ENCODE peak calls at places on chromosomes 5 and 9, in nine cellular contexts. One of them, this sample, is unnamed. For H3K27me3, the result is how much of the 10 kb centered on the place peaks cover.

GRCh38 chr5:77960305-77960704 is 184.2 kb upstream of the TBCA start:
- DNase-seq in PC-3: no peak
- DNase-seq in right cardiac atrium: no peak
- DNase-seq in tibial artery: no peak
- DNase-seq in thyroid gland: no peak
- DNase-seq in CD4-positive, alpha-beta memory T cell: no peak
- DNase-seq in stomach: no peak
- DNase-seq in Peyer's patch: no peak
- DNase-seq in fibroblast of lung: no peak
- DNase-seq in this sample: no peak

GRCh38 chr5:58838732-58839131 is 255.9 kb downstream of the RAB3C start:
- DNase-seq in PC-3: no peak
- DNase-seq in right cardiac atrium: no peak
- DNase-seq in tibial artery: no peak
- DNase-seq in thyroid gland: no peak
- DNase-seq in CD4-positive, alpha-beta memory T cell: no peak
- DNase-seq in stomach: no peak
- DNase-seq in Peyer's patch: no peak
- DNase-seq in fibroblast of lung: no peak
- DNase-seq in this sample: no peak

GRCh38 chr9:108535526-108535925 is 320.3 kb downstream of the ACTL7B start:
- DNase-seq in PC-3: no peak
- DNase-seq in right cardiac atrium: no peak
- DNase-seq in tibial artery: no peak
- DNase-seq in thyroid gland: no peak
- DNase-seq in CD4-positive, alpha-beta memory T cell: no peak
- DNase-seq in stomach: no peak
- DNase-seq in Peyer's patch: no peak
- DNase-seq in fibroblast of lung: peak
- DNase-seq in this sample: no peak

GRCh38 chr9:18922161-18922910 is 110.7 kb downstream of the SAXO1 start:
- DNase-seq in PC-3: no peak
- DNase-seq in right cardiac atrium: no peak
- DNase-seq in tibial artery: no peak
- DNase-seq in thyroid gland: no peak
- DNase-seq in CD4-positive, alpha-beta memory T cell: no peak
- DNase-seq in stomach: no peak
- DNase-seq in Peyer's patch: no peak
- DNase-seq in fibroblast of lung: no peak
- DNase-seq in this sample: no peak

GRCh38 chr5:114361724-114362196 is at the start of gene KCNN2:
- DNase-seq in PC-3: peak
- DNase-seq in right cardiac atrium: peak
- DNase-seq in tibial artery: no peak
- DNase-seq in thyroid gland: peak
- DNase-seq in CD4-positive, alpha-beta memory T cell: no peak
- DNase-seq in stomach: peak
- DNase-seq in Peyer's patch: no peak
- DNase-seq in fibroblast of lung: peak
- DNase-seq in this sample: peak

GRCh38 chr5:171537463-171537862 is 118.0 kb downstream of the FGF18 start:
- DNase-seq in PC-3: no peak
- DNase-seq in right cardiac atrium: no peak
- DNase-seq in tibial artery: no peak
- DNase-seq in thyroid gland: no peak
- DNase-seq in CD4-positive, alpha-beta memory T cell: no peak
- DNase-seq in stomach: no peak
- DNase-seq in Peyer's patch: no peak
- DNase-seq in fibroblast of lung: no peak
- DNase-seq in this sample: no peak

GRCh38 chr5:79392776-79393175 is 121.2 kb downstream of the HOMER1 start:
- DNase-seq in PC-3: no peak
- DNase-seq in right cardiac atrium: no peak
- DNase-seq in tibial artery: no peak
- DNase-seq in thyroid gland: no peak
- DNase-seq in CD4-positive, alpha-beta memory T cell: no peak
- DNase-seq in stomach: no peak
- DNase-seq in Peyer's patch: no peak
- DNase-seq in fibroblast of lung: no peak
- DNase-seq in this sample: no peak

GRCh38 chr9:5146241-5146640 is 39.2 kb downstream of the INSL6 start:
- DNase-seq in PC-3: no peak
- DNase-seq in right cardiac atrium: no peak
- DNase-seq in tibial artery: no peak
- DNase-seq in thyroid gland: no peak
- DNase-seq in CD4-positive, alpha-beta memory T cell: no peak
- DNase-seq in stomach: no peak
- DNase-seq in Peyer's patch: no peak
- DNase-seq in fibroblast of lung: no peak
- DNase-seq in this sample: no peak

GRCh38 chr9:110748251-110748893 is 79.8 kb downstream of the MUSK start:
- DNase-seq in PC-3: no peak
- DNase-seq in right cardiac atrium: no peak
- DNase-seq in tibial artery: no peak
- DNase-seq in thyroid gland: peak
- DNase-seq in CD4-positive, alpha-beta memory T cell: no peak
- DNase-seq in stomach: no peak
- DNase-seq in Peyer's patch: no peak
- DNase-seq in fibroblast of lung: no peak
- DNase-seq in this sample: no peak

GRCh38 chr5:172618574-172619365 is 22.3 kb upstream of the NEURL1B start:
- DNase-seq in PC-3: no peak
- DNase-seq in right cardiac atrium: no peak
- DNase-seq in tibial artery: peak
- DNase-seq in thyroid gland: no peak
- DNase-seq in CD4-positive, alpha-beta memory T cell: no peak
- DNase-seq in stomach: no peak
- DNase-seq in Peyer's patch: no peak
- DNase-seq in fibroblast of lung: no peak
- DNase-seq in this sample: no peak

GRCh38 chr9:4415281-4415680 is 75.0 kb upstream of the SLC1A1 start:
- DNase-seq in PC-3: no peak
- DNase-seq in right cardiac atrium: no peak
- DNase-seq in tibial artery: no peak
- DNase-seq in thyroid gland: no peak
- DNase-seq in CD4-positive, alpha-beta memory T cell: no peak
- DNase-seq in stomach: no peak
- DNase-seq in Peyer's patch: no peak
- DNase-seq in fibroblast of lung: no peak
- DNase-seq in this sample: no peak

GRCh38 chr9:90964101-90965020 is 162.7 kb downstream of the SYK start:
- DNase-seq in PC-3: no peak
- DNase-seq in right cardiac atrium: no peak
- DNase-seq in tibial artery: peak
- DNase-seq in thyroid gland: peak
- DNase-seq in CD4-positive, alpha-beta memory T cell: no peak
- DNase-seq in stomach: peak
- DNase-seq in Peyer's patch: peak
- DNase-seq in fibroblast of lung: no peak
- DNase-seq in this sample: no peak

GRCh38 chr9:83060557-83060956 is 2.4 kb downstream of the RASEF start:
- DNase-seq in PC-3: peak
- DNase-seq in right cardiac atrium: no peak
- DNase-seq in tibial artery: no peak
- DNase-seq in thyroid gland: peak
- DNase-seq in CD4-positive, alpha-beta memory T cell: no peak
- DNase-seq in stomach: peak
- DNase-seq in Peyer's patch: no peak
- DNase-seq in fibroblast of lung: no peak
- DNase-seq in this sample: no peak

GRCh38 chr5:171681667-171682066 is 104.0 kb upstream of the SMIM23 start:
- DNase-seq in PC-3: no peak
- DNase-seq in right cardiac atrium: no peak
- DNase-seq in tibial artery: no peak
- DNase-seq in thyroid gland: no peak
- DNase-seq in CD4-positive, alpha-beta memory T cell: no peak
- DNase-seq in stomach: no peak
- DNase-seq in Peyer's patch: no peak
- DNase-seq in fibroblast of lung: no peak
- DNase-seq in this sample: no peak

GRCh38 chr9:35629597-35629996 is 11.4 kb upstream of the CD72 start:
- DNase-seq in PC-3: no peak
- DNase-seq in right cardiac atrium: no peak
- DNase-seq in tibial artery: peak
- DNase-seq in thyroid gland: no peak
- DNase-seq in CD4-positive, alpha-beta memory T cell: no peak
- DNase-seq in stomach: no peak
- DNase-seq in Peyer's patch: no peak
- DNase-seq in fibroblast of lung: no peak
- DNase-seq in this sample: no peak

GRCh38 chr9:71758785-71759184 is 9.5 kb downstream of the CEMIP2 start:
- DNase-seq in PC-3: peak
- DNase-seq in right cardiac atrium: no peak
- DNase-seq in tibial artery: no peak
- DNase-seq in thyroid gland: peak
- DNase-seq in CD4-positive, alpha-beta memory T cell: peak
- DNase-seq in stomach: no peak
- DNase-seq in Peyer's patch: no peak
- DNase-seq in fibroblast of lung: no peak
- DNase-seq in this sample: no peak

GRCh38 chr5:128427901-128428300 is 110.1 kb downstream of the FBN2 start:
- DNase-seq in PC-3: no peak
- DNase-seq in right cardiac atrium: no peak
- DNase-seq in tibial artery: no peak
- DNase-seq in thyroid gland: no peak
- DNase-seq in CD4-positive, alpha-beta memory T cell: no peak
- DNase-seq in stomach: no peak
- DNase-seq in Peyer's patch: no peak
- DNase-seq in fibroblast of lung: no peak
- DNase-seq in this sample: no peak

DNA sequence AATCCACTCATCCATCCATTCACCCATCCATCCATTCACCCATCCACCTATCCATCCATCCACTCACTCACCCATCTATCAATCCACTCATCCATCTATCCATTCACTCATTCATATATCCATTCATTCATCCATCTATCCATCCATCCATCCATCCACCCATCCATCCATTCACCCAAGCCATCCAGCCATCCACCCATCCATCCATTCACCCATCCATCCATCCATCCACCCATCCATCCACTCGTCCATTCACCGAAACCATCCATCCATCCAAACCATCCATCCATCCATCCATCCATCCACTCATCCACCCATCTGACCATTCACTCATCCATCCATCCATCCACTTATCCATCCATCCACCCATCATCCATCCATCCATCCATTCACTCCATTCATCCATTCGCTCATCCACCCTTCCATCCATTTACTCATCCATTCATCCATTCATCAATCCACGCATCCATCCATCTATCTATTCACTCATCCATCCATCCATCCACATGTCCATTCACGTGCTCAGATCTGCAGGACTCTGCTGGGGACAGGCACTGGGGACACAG is 6.6 kb downstream of the SLC9A3 start:
- DNase-seq in PC-3: no peak
- DNase-seq in right cardiac atrium: no peak
- DNase-seq in tibial artery: no peak
- DNase-seq in thyroid gland: no peak
- DNase-seq in CD4-positive, alpha-beta memory T cell: no peak
- DNase-seq in stomach: no peak
- DNase-seq in Peyer's patch: no peak
- DNase-seq in fibroblast of lung: no peak
- DNase-seq in this sample: no peak
- H3K27me3 ChIP-seq in PC-3: under half
- H3K27me3 ChIP-seq in right cardiac atrium: under half
- H3K27me3 ChIP-seq in tibial artery: under half
- H3K27me3 ChIP-seq in thyroid gland: under half
- H3K27me3 ChIP-seq in CD4-positive, alpha-beta memory T cell: under half
- H3K27me3 ChIP-seq in stomach: half or more
- H3K27me3 ChIP-seq in Peyer's patch: under half
- H3K27me3 ChIP-seq in fibroblast of lung: under half
- H3K27me3 ChIP-seq in this sample: under half

DNA sequence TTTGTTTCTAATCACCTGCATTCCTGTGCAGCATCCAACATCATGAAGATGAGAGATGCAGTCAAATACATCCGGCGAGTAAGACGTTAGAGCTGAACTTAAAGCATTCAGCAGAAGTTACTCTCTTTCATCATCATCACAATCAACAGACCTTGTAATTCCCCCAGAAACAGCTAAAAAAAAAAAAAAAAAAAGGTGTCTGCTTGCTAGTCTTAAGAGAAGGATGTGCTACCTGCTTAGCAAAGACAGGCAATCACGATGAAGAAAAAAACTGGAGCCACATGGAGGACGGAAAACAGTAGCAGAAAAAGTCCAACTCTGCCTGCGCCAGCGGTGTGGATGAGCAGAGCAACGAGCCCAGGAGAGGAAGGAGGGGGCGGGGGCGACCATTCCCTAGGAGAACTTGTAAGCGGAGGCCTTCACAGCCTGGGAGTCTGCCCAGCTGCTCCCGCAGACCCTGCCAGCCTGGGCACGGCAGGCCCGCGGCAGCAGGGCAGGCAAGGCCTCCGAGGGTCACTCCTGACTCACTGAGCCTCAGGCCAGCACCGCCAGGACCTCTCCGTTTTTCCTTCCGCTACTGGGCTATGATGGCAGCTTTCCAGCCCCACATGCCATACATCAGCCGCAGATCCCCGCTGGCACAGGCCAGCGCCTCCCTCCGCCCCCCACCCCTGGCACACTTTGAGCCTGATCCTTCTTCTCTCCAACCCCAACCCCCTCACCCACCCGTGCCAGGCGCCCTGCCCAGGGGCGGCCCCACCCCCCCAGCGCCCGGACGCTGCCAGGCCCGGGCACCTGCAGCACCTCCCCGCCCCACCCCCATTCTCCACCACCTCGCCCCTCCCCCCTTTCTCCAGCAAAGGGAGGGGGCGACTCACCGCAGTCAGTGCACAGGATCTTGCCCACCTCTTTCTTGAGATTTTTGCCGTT is 1.3 kb downstream of the NRG2 start:
- DNase-seq in PC-3: peak
- DNase-seq in right cardiac atrium: peak
- DNase-seq in tibial artery: peak
- DNase-seq in thyroid gland: peak
- DNase-seq in CD4-positive, alpha-beta memory T cell: no peak
- DNase-seq in stomach: peak
- DNase-seq in Peyer's patch: no peak
- DNase-seq in fibroblast of lung: peak
- DNase-seq in this sample: no peak
- H3K27me3 ChIP-seq in PC-3: under half
- H3K27me3 ChIP-seq in right cardiac atrium: under half
- H3K27me3 ChIP-seq in tibial artery: under half
- H3K27me3 ChIP-seq in thyroid gland: under half
- H3K27me3 ChIP-seq in CD4-positive, alpha-beta memory T cell: under half
- H3K27me3 ChIP-seq in stomach: under half
- H3K27me3 ChIP-seq in Peyer's patch: under half
- H3K27me3 ChIP-seq in fibroblast of lung: under half
- H3K27me3 ChIP-seq in this sample: under half

GRCh38 chr9:105055922-105056321 is 128.0 kb upstream of the ABCA1 start:
- DNase-seq in PC-3: peak
- DNase-seq in right cardiac atrium: no peak
- DNase-seq in tibial artery: no peak
- DNase-seq in thyroid gland: no peak
- DNase-seq in CD4-positive, alpha-beta memory T cell: no peak
- DNase-seq in stomach: no peak
- DNase-seq in Peyer's patch: no peak
- DNase-seq in fibroblast of lung: peak
- DNase-seq in this sample: no peak
- H3K27me3 ChIP-seq in PC-3: under half
- H3K27me3 ChIP-seq in right cardiac atrium: under half
- H3K27me3 ChIP-seq in tibial artery: under half
- H3K27me3 ChIP-seq in thyroid gland: under half
- H3K27me3 ChIP-seq in CD4-positive, alpha-beta memory T cell: under half
- H3K27me3 ChIP-seq in stomach: under half
- H3K27me3 ChIP-seq in Peyer's patch: under half
- H3K27me3 ChIP-seq in fibroblast of lung: under half
- H3K27me3 ChIP-seq in this sample: under half

GRCh38 chr9:128473104-128473503 is 17.3 kb downstream of the ODF2 start:
- DNase-seq in PC-3: no peak
- DNase-seq in right cardiac atrium: no peak
- DNase-seq in tibial artery: no peak
- DNase-seq in thyroid gland: no peak
- DNase-seq in CD4-positive, alpha-beta memory T cell: no peak
- DNase-seq in stomach: no peak
- DNase-seq in Peyer's patch: no peak
- DNase-seq in fibroblast of lung: no peak
- DNase-seq in this sample: no peak
- H3K27me3 ChIP-seq in PC-3: under half
- H3K27me3 ChIP-seq in right cardiac atrium: under half
- H3K27me3 ChIP-seq in tibial artery: under half
- H3K27me3 ChIP-seq in thyroid gland: under half
- H3K27me3 ChIP-seq in CD4-positive, alpha-beta memory T cell: under half
- H3K27me3 ChIP-seq in stomach: under half
- H3K27me3 ChIP-seq in Peyer's patch: under half
- H3K27me3 ChIP-seq in fibroblast of lung: under half
- H3K27me3 ChIP-seq in this sample: under half